ENCODE peak calls at places on chromosomes 1 and 21, in seven cellular contexts. I is testis, H is pancreas, A is RWPE1, K is small intestine, T is body of pancreas, R is ovary. S is an unnamed sample.

GRCh38 chr1:153292740-153293479 is 19.8 kb downstream of the PGLYRP3 start:
- DNase-seq in K (no peak), T (no peak), H (no peak), R (no peak), I (no peak), A (no peak), S (no peak)

GRCh38 chr1:115251856-115252255 is 86.2 kb downstream of the NGF start:
- DNase-seq in R (no peak), H (no peak), K (no peak), A (peak; percentile 67), T (peak; percentile 16), I (no peak), S (no peak)

GRCh38 chr1:211591980-211592493 is 13.1 kb upstream of the SLC30A1 start:
- DNase-seq in K (no peak), A (peak; percentile 72), T (no peak), I (no peak), R (peak; percentile 19), H (no peak), S (no peak)

GRCh38 chr21:25938673-25939395 is 204.1 kb downstream of the GABPA start:
- DNase-seq in I (no peak), H (no peak), R (no peak), K (peak; percentile 63), T (peak; percentile 41), A (no peak), S (no peak)

GRCh38 chr21:44578371-44579055 is 1.9 kb downstream of the KRTAP10-5 start:
- DNase-seq in T (no peak), A (no peak), R (no peak), K (no peak), I (no peak), H (no peak), S (no peak)

GRCh38 chr1:206784471-206784903 is 12.2 kb upstream of the IL10 start:
- DNase-seq in R (no peak), T (no peak), I (no peak), H (no peak), A (no peak), K (peak; percentile 48), S (no peak)

GRCh38 chr21:42056996-42057689 is 14.0 kb upstream of the UMODL1 start:
- DNase-seq in T (peak; percentile 85), R (no peak), H (peak; percentile 66), K (peak; percentile 83), A (peak; percentile 48), I (no peak), S (no peak)

GRCh38 chr1:160363951-160364350 is 2.9 kb upstream of the NHLH1 start:
- DNase-seq in A (no peak), I (no peak), H (no peak), K (no peak), T (no peak), R (no peak), S (no peak)

GRCh38 chr1:16134071-16134801 is 21.6 kb downstream of the EPHA2 start:
- DNase-seq in I (no peak), T (no peak), R (no peak), K (no peak), A (no peak), H (no peak), S (no peak)
- H3K27ac ChIP-seq in I (no peak overlapping the region), T (no peak overlapping the region), R (no peak overlapping the region), K (peak overlapping the region; percentile 14), A (peak overlapping the region; percentile 99), H (no peak overlapping the region), S (no peak overlapping the region)

DNA sequence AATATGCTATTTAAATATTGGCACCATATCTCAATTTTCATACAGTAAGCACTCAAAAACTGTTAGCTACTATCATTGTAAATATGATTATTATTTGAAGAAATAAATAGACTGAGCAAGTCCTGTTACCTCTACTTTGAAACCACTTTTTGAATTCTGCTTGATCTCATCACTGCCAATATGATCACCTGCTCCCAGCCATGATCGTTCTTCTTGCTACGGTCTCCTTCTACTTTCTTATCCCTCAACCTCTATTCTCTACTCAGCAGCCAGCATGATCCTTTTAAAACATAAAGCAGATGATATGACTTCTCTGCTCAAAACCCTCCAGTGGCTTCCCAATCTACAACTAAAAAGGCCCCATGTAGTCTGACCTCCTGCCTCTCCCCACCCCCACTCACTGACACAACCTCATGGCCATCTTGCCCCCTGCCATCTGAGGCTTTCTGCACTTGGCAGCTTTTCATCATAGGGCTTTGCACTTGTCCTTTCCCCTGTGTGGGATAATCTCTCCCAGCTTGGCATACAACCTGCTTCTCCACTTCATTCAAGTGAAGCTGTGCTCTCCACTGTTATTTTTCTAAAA is 27.2 kb downstream of the CD34 start:
- DNase-seq in H (no peak), I (no peak), T (no peak), K (no peak), A (no peak), R (no peak), S (no peak)
- H3K27ac ChIP-seq in H (no peak overlapping the region), I (no peak overlapping the region), T (no peak overlapping the region), K (peak overlapping the region; percentile 69), A (no peak overlapping the region), R (no peak overlapping the region), S (peak overlapping the region; percentile 73)

DNA sequence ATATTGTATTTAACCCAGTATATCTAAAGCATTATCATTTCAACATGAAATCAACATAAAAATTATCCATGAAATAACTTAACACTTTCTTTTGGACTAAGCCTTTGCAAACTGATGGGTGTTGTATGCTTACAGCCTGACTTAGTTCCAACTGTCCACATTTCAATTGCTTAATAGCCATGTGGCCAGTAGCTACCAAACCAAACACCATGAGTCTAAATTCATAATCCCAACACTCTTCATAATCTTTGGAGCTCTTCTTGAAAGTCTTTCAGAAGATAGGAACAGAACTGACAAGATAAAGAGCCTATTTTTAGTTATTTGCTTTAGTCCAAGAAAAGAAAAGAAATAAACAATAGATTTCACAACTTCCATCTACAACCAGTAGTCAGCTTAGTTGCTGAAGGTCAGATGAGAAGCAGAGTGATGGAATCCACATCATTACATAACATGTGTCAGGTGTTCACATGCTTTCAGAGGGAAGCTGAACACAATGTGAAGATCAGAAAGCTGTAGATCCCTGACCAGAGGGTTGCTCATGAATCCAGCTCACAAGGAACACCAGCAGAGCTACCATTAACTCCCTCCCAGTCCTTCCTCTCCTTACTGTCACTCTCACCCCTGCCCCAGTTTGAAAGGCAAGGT is 144.0 kb upstream of the ZNF648 start:
- DNase-seq in I (no peak), T (no peak), R (no peak), H (no peak), A (no peak), K (no peak), S (no peak)
- H3K27ac ChIP-seq in I (peak overlapping the region; percentile 82), T (no peak overlapping the region), R (peak overlapping the region; percentile 86), H (no peak overlapping the region), A (no peak overlapping the region), K (peak overlapping the region; percentile 42), S (no peak overlapping the region)

GRCh38 chr1:116911166-116911553 is 1.4 kb downstream of the PTGFRN start:
- DNase-seq in I (no peak), R (no peak), T (no peak), H (no peak), K (peak; percentile 49), A (no peak), S (no peak)

GRCh38 chr1:116908821-116909510 is 750 bp upstream of the PTGFRN start:
- DNase-seq in H (no peak), A (no peak), I (no peak), K (no peak), T (no peak), R (no peak), S (no peak)

GRCh38 chr1:116908266-116908665 is 1.4 kb upstream of the PTGFRN start:
- DNase-seq in H (no peak), T (no peak), A (no peak), K (no peak), I (no peak), R (no peak), S (no peak)

GRCh38 chr1:116910379-116911165 is 856 bp downstream of the PTGFRN start:
- DNase-seq in H (peak; percentile 70), K (peak; percentile 70), I (peak; percentile 38), A (peak; percentile 41), T (peak; percentile 70), R (peak; percentile 51), S (peak; percentile 50)

GRCh38 chr1:116909511-116910378 is at the start of gene PTGFRN:
- DNase-seq in R (peak; percentile 82), T (peak; percentile 79), A (peak; percentile 71), K (peak; percentile 63), I (peak; percentile 85), H (peak; percentile 84), S (peak; percentile 87)
- H3K27ac ChIP-seq in R (peak within 1 kb of the TSS; percentile 86), T (peak within 1 kb of the TSS; percentile 81), A (peak within 1 kb of the TSS; percentile 81), K (peak within 1 kb of the TSS; percentile 79), I (peak within 1 kb of the TSS; percentile 82), H (peak within 1 kb of the TSS; percentile 88), S (peak within 1 kb of the TSS; percentile 90)

GRCh38 chr1:212638419-212639151 is 30.0 kb downstream of the ATF3 start:
- DNase-seq in K (no peak), I (peak; percentile 36), H (no peak), R (no peak), T (peak; percentile 25), A (no peak), S (peak; percentile 70)

GRCh38 chr1:212634252-212634651 is 25.7 kb downstream of the ATF3 start:
- DNase-seq in R (no peak), H (no peak), K (no peak), A (no peak), I (no peak), T (no peak), S (no peak)

GRCh38 chr1:212637902-212638301 is 29.3 kb downstream of the ATF3 start:
- DNase-seq in K (no peak), I (no peak), A (no peak), R (no peak), H (no peak), T (no peak), S (no peak)

GRCh38 chr1:212633144-212633543 is 24.6 kb downstream of the ATF3 start:
- DNase-seq in K (no peak), R (no peak), A (no peak), T (no peak), I (no peak), H (no peak), S (no peak)

GRCh38 chr1:212635141-212635601 is 26.6 kb downstream of the ATF3 start:
- DNase-seq in I (no peak), T (no peak), R (no peak), H (no peak), A (no peak), K (no peak), S (no peak)
- H3K27ac ChIP-seq in I (no peak overlapping the region), T (no peak overlapping the region), R (no peak overlapping the region), H (peak overlapping the region; percentile 13), A (no peak overlapping the region), K (peak overlapping the region; percentile 93), S (peak overlapping the region; percentile 75)

GRCh38 chr21:34935868-34936267 is 113.2 kb downstream of the RUNX1 start:
- DNase-seq in H (no peak), T (no peak), K (no peak), R (no peak), I (no peak), A (no peak), S (no peak)
- H3K27ac ChIP-seq in H (no peak overlapping the region), T (no peak overlapping the region), K (peak overlapping the region; percentile 34), R (no peak overlapping the region), I (no peak overlapping the region), A (no peak overlapping the region), S (no peak overlapping the region)

GRCh38 chr1:162069334-162070093 is at the start of gene NOS1AP:
- DNase-seq in R (peak; percentile 48), I (peak; percentile 86), T (peak; percentile 85), K (peak; percentile 88), A (peak; percentile 76), H (peak; percentile 85), S (peak; percentile 86)
- H3K27ac ChIP-seq in R (no peak within 1 kb of the TSS), I (no peak within 1 kb of the TSS), T (peak within 1 kb of the TSS; percentile 83), K (peak within 1 kb of the TSS; percentile 79), A (no peak within 1 kb of the TSS), H (peak within 1 kb of the TSS; percentile 81), S (peak within 1 kb of the TSS; percentile 68)